ENCODE peak calls at places on chromosome 21, in six cellular contexts. F, N, S, Y, J and O are unnamed samples.

GRCh38 chr21:15000076-15000475 is 64.7 kb downstream of the NRIP1 start:
- DNase-seq in N (no peak), J (no peak), Y (no peak), S (no peak), F (no peak), O (peak; percentile 67)

GRCh38 chr21:42122398-42122797 is 51.3 kb downstream of the UMODL1 start:
- DNase-seq in S (no peak), Y (no peak), N (no peak), F (no peak), J (no peak), O (no peak)

GRCh38 chr21:34276711-34277425 is 86.9 kb upstream of the KCNE2 start:
- DNase-seq in F (peak; percentile 18), N (no peak), J (peak; percentile 38), Y (no peak), S (no peak), O (peak; percentile 21)

GRCh38 chr21:39001341-39001740 is 181.9 kb downstream of the PSMG1 start:
- DNase-seq in J (no peak), F (no peak), N (no peak), Y (no peak), S (no peak), O (no peak)

GRCh38 chr21:39531777-39532333 is 80.1 kb downstream of the SH3BGR start:
- DNase-seq in S (no peak), J (no peak), Y (no peak), F (no peak), N (no peak), O (no peak)

GRCh38 chr21:14722841-14723483 is 176.8 kb upstream of the SAMSN1 start:
- DNase-seq in N (no peak), Y (no peak), S (no peak), F (no peak), J (no peak), O (no peak)

GRCh38 chr21:14273736-14274538 is 58.0 kb downstream of the RBM11 start:
- DNase-seq in F (no peak), N (no peak), S (peak; percentile 32), Y (peak; percentile 92), J (no peak), O (no peak)

GRCh38 chr21:16162953-16163352 is 433.2 kb downstream of the USP25 start:
- DNase-seq in S (no peak), F (no peak), Y (no peak), N (no peak), J (no peak), O (no peak)

GRCh38 chr21:38088916-38089762 is 167.7 kb upstream of the KCNJ15 start:
- DNase-seq in F (no peak), N (no peak), S (peak; percentile 6), Y (no peak), J (no peak), O (no peak)

GRCh38 chr21:45136927-45137611 is 62.7 kb downstream of the ADARB1 start:
- DNase-seq in J (peak; percentile 41), F (peak; percentile 88), N (peak; percentile 68), Y (peak; percentile 96), S (peak; percentile 87), O (peak; percentile 89)

GRCh38 chr21:42306366-42307035 is 8.7 kb downstream of the TFF3 start:
- DNase-seq in F (no peak), Y (no peak), N (no peak), J (no peak), S (no peak), O (no peak)

GRCh38 chr21:14687277-14687642 is 141.1 kb upstream of the SAMSN1 start:
- DNase-seq in J (no peak), F (no peak), S (no peak), N (peak; percentile 60), Y (no peak), O (peak; percentile 23)

GRCh38 chr21:33115586-33116541 is 45.9 kb downstream of the OLIG1 start:
- DNase-seq in F (no peak), J (no peak), Y (no peak), N (no peak), S (no peak), O (peak; percentile 8)

GRCh38 chr21:14078746-14079375 is 131.9 kb downstream of the LIPI start:
- DNase-seq in S (no peak), J (no peak), Y (no peak), N (no peak), F (no peak), O (no peak)

GRCh38 chr21:46122241-46122671 is 24.3 kb downstream of the COL6A2 start:
- DNase-seq in Y (peak; percentile 1), S (no peak), N (no peak), F (no peak), J (no peak), O (peak; percentile 44)

GRCh38 chr21:42389449-42389835 is 6.4 kb downstream of the TMPRSS3 start:
- DNase-seq in F (no peak), J (no peak), Y (no peak), N (no peak), S (no peak), O (peak; percentile 10)

GRCh38 chr21:38758815-38759214 is 46.9 kb upstream of the ETS2 start:
- DNase-seq in S (no peak), F (no peak), Y (no peak), N (no peak), J (no peak), O (no peak)

GRCh38 chr21:32733356-32733755 is 5.5 kb upstream of the SYNJ1 start:
- DNase-seq in F (no peak), J (peak; percentile 53), Y (no peak), S (no peak), N (no peak), O (no peak)

GRCh38 chr21:45588861-45589491 is 46.7 kb upstream of the SLC19A1 start:
- DNase-seq in S (no peak), F (no peak), J (no peak), N (no peak), Y (no peak), O (no peak)

GRCh38 chr21:32173106-32173755 is 105.6 kb downstream of the MIS18A start:
- DNase-seq in S (no peak), N (no peak), Y (no peak), F (no peak), J (no peak), O (no peak)

GRCh38 chr21:44911384-44912157 is 9.1 kb downstream of the ITGB2 start:
- DNase-seq in Y (peak; percentile 91), F (peak; percentile 58), S (no peak), J (peak; percentile 41), N (peak; percentile 10), O (peak; percentile 68)

GRCh38 chr21:27681841-27682240 is 715.0 kb upstream of the ADAMTS5 start:
- DNase-seq in S (no peak), J (no peak), Y (no peak), F (no peak), N (no peak), O (peak; percentile 32)

GRCh38 chr21:27582946-27583270 is 616.0 kb upstream of the ADAMTS5 start:
- DNase-seq in J (no peak), F (no peak), N (no peak), Y (no peak), S (no peak), O (peak; percentile 39)

GRCh38 chr21:34974162-34974981 is 74.7 kb downstream of the RUNX1 start:
- DNase-seq in S (no peak), F (peak; percentile 60), Y (no peak), N (no peak), J (no peak), O (no peak)

GRCh38 chr21:45542667-45543370 is 579 bp upstream of the SLC19A1 start:
- DNase-seq in F (no peak), S (no peak), Y (peak; percentile 51), J (no peak), N (no peak), O (no peak)

GRCh38 chr21:45588086-45588825 is 46.0 kb upstream of the SLC19A1 start:
- DNase-seq in J (no peak), S (no peak), N (no peak), F (no peak), Y (no peak), O (no peak)

GRCh38 chr21:14888202-14888601 is 176.6 kb downstream of the NRIP1 start:
- DNase-seq in J (no peak), S (no peak), N (no peak), Y (no peak), F (no peak), O (no peak)

GRCh38 chr21:45152265-45152746 is 77.9 kb downstream of the ADARB1 start:
- DNase-seq in S (peak; percentile 71), F (peak; percentile 82), J (peak; percentile 61), Y (peak; percentile 57), N (peak; percentile 84), O (no peak)

GRCh38 chr21:20424943-20425342 is 573.3 kb upstream of the NCAM2 start:
- DNase-seq in J (no peak), F (no peak), N (no peak), S (no peak), Y (no peak), O (no peak)

GRCh38 chr21:26057488-26058170 is 112.9 kb downstream of the APP start:
- DNase-seq in N (no peak), J (no peak), F (no peak), S (no peak), Y (no peak), O (no peak)

GRCh38 chr21:17802568-17802967 is 16.6 kb downstream of the C21orf91 start:
- DNase-seq in J (no peak), F (no peak), Y (no peak), N (no peak), S (no peak), O (peak; percentile 35)

GRCh38 chr21:30480145-30480544 is at the start of gene KRTAP19-1:
- DNase-seq in S (no peak), F (no peak), Y (no peak), N (no peak), J (no peak), O (no peak)